ENCODE peak calls at places on chromosomes 12 and 14, in nine cellular contexts. One of them, this sample, is unnamed.
A peak's percentile ranks its signal among the peaks of the same experiment; 100 is the strongest.

GRCh38 chr12:88544991-88545684 is 35.1 kb downstream of the KITLG start:
- DNase-seq in effector memory CD4-positive, alpha-beta T cell: no peak
- DNase-seq in aorta: no peak
- DNase-seq in esophagus squamous epithelium: no peak
- DNase-seq in thoracic aorta: no peak
- DNase-seq in H1: no peak
- DNase-seq in OCI-LY7: no peak
- DNase-seq in tibial artery: no peak
- DNase-seq in mesendoderm: no peak
- DNase-seq in this sample: no peak

GRCh38 chr12:62640910-62641448 is 174.4 kb downstream of the MON2 start:
- DNase-seq in effector memory CD4-positive, alpha-beta T cell: no peak
- DNase-seq in aorta: no peak
- DNase-seq in esophagus squamous epithelium: no peak
- DNase-seq in thoracic aorta: no peak
- DNase-seq in H1: no peak
- DNase-seq in OCI-LY7: no peak
- DNase-seq in tibial artery: no peak
- DNase-seq in mesendoderm: peak; percentile 70
- DNase-seq in this sample: no peak

GRCh38 chr14:61153436-61153835 is 127.7 kb downstream of the TMEM30B start:
- DNase-seq in effector memory CD4-positive, alpha-beta T cell: no peak
- DNase-seq in aorta: no peak
- DNase-seq in esophagus squamous epithelium: no peak
- DNase-seq in thoracic aorta: no peak
- DNase-seq in H1: no peak
- DNase-seq in OCI-LY7: no peak
- DNase-seq in tibial artery: no peak
- DNase-seq in mesendoderm: peak; percentile 77
- DNase-seq in this sample: no peak

GRCh38 chr12:96208346-96208745 is 14.2 kb downstream of the ELK3 start:
- DNase-seq in effector memory CD4-positive, alpha-beta T cell: no peak
- DNase-seq in aorta: no peak
- DNase-seq in esophagus squamous epithelium: no peak
- DNase-seq in thoracic aorta: no peak
- DNase-seq in H1: no peak
- DNase-seq in OCI-LY7: no peak
- DNase-seq in tibial artery: no peak
- DNase-seq in mesendoderm: no peak
- DNase-seq in this sample: no peak

GRCh38 chr14:31243860-31244259 is 36.3 kb upstream of the HECTD1 start:
- DNase-seq in effector memory CD4-positive, alpha-beta T cell: no peak
- DNase-seq in aorta: no peak
- DNase-seq in esophagus squamous epithelium: no peak
- DNase-seq in thoracic aorta: no peak
- DNase-seq in H1: no peak
- DNase-seq in OCI-LY7: no peak
- DNase-seq in tibial artery: no peak
- DNase-seq in mesendoderm: peak; percentile 59
- DNase-seq in this sample: no peak

GRCh38 chr14:101564444-101564776 is 3.1 kb downstream of the DIO3 start:
- DNase-seq in effector memory CD4-positive, alpha-beta T cell: no peak
- DNase-seq in aorta: no peak
- DNase-seq in esophagus squamous epithelium: no peak
- DNase-seq in thoracic aorta: no peak
- DNase-seq in H1: no peak
- DNase-seq in OCI-LY7: no peak
- DNase-seq in tibial artery: no peak
- DNase-seq in mesendoderm: no peak
- DNase-seq in this sample: no peak

GRCh38 chr12:51421266-51421884 is 3.3 kb upstream of the SLC4A8 start:
- DNase-seq in effector memory CD4-positive, alpha-beta T cell: no peak
- DNase-seq in aorta: no peak
- DNase-seq in esophagus squamous epithelium: no peak
- DNase-seq in thoracic aorta: no peak
- DNase-seq in H1: peak; percentile 68
- DNase-seq in OCI-LY7: peak; percentile 64
- DNase-seq in tibial artery: no peak
- DNase-seq in mesendoderm: peak; percentile 85
- DNase-seq in this sample: no peak

GRCh38 chr12:93536766-93537515 is 35.5 kb upstream of the SOCS2 start:
- DNase-seq in effector memory CD4-positive, alpha-beta T cell: no peak
- DNase-seq in aorta: no peak
- DNase-seq in esophagus squamous epithelium: no peak
- DNase-seq in thoracic aorta: no peak
- DNase-seq in H1: no peak
- DNase-seq in OCI-LY7: peak; percentile 73
- DNase-seq in tibial artery: no peak
- DNase-seq in mesendoderm: no peak
- DNase-seq in this sample: peak; percentile 47

GRCh38 chr12:112843272-112843671 is 51.7 kb downstream of the RPH3A start:
- DNase-seq in effector memory CD4-positive, alpha-beta T cell: no peak
- DNase-seq in aorta: no peak
- DNase-seq in esophagus squamous epithelium: no peak
- DNase-seq in thoracic aorta: no peak
- DNase-seq in H1: no peak
- DNase-seq in OCI-LY7: no peak
- DNase-seq in tibial artery: no peak
- DNase-seq in mesendoderm: peak; percentile 88
- DNase-seq in this sample: no peak

GRCh38 chr14:92497391-92497790 is 16.2 kb upstream of the RIN3 start:
- DNase-seq in effector memory CD4-positive, alpha-beta T cell: no peak
- DNase-seq in aorta: no peak
- DNase-seq in esophagus squamous epithelium: no peak
- DNase-seq in thoracic aorta: no peak
- DNase-seq in H1: no peak
- DNase-seq in OCI-LY7: no peak
- DNase-seq in tibial artery: no peak
- DNase-seq in mesendoderm: no peak
- DNase-seq in this sample: no peak

GRCh38 chr12:120980800-120981368 is 2.5 kb downstream of the HNF1A start:
- DNase-seq in effector memory CD4-positive, alpha-beta T cell: no peak
- DNase-seq in aorta: no peak
- DNase-seq in esophagus squamous epithelium: no peak
- DNase-seq in thoracic aorta: no peak
- DNase-seq in H1: no peak
- DNase-seq in OCI-LY7: no peak
- DNase-seq in tibial artery: no peak
- DNase-seq in mesendoderm: no peak
- DNase-seq in this sample: no peak

GRCh38 chr12:120981407-120981921 is 3.1 kb downstream of the HNF1A start:
- DNase-seq in effector memory CD4-positive, alpha-beta T cell: no peak
- DNase-seq in aorta: no peak
- DNase-seq in esophagus squamous epithelium: no peak
- DNase-seq in thoracic aorta: no peak
- DNase-seq in H1: no peak
- DNase-seq in OCI-LY7: no peak
- DNase-seq in tibial artery: no peak
- DNase-seq in mesendoderm: no peak
- DNase-seq in this sample: no peak

GRCh38 chr12:120979220-120979861 is 998 bp downstream of the HNF1A start:
- DNase-seq in effector memory CD4-positive, alpha-beta T cell: no peak
- DNase-seq in aorta: no peak
- DNase-seq in esophagus squamous epithelium: no peak
- DNase-seq in thoracic aorta: no peak
- DNase-seq in H1: no peak
- DNase-seq in OCI-LY7: no peak
- DNase-seq in tibial artery: no peak
- DNase-seq in mesendoderm: no peak
- DNase-seq in this sample: no peak

GRCh38 chr12:120978296-120979219 is at the start of gene HNF1A:
- DNase-seq in effector memory CD4-positive, alpha-beta T cell: no peak
- DNase-seq in aorta: no peak
- DNase-seq in esophagus squamous epithelium: no peak
- DNase-seq in thoracic aorta: no peak
- DNase-seq in H1: no peak
- DNase-seq in OCI-LY7: no peak
- DNase-seq in tibial artery: no peak
- DNase-seq in mesendoderm: no peak
- DNase-seq in this sample: no peak

DNA sequence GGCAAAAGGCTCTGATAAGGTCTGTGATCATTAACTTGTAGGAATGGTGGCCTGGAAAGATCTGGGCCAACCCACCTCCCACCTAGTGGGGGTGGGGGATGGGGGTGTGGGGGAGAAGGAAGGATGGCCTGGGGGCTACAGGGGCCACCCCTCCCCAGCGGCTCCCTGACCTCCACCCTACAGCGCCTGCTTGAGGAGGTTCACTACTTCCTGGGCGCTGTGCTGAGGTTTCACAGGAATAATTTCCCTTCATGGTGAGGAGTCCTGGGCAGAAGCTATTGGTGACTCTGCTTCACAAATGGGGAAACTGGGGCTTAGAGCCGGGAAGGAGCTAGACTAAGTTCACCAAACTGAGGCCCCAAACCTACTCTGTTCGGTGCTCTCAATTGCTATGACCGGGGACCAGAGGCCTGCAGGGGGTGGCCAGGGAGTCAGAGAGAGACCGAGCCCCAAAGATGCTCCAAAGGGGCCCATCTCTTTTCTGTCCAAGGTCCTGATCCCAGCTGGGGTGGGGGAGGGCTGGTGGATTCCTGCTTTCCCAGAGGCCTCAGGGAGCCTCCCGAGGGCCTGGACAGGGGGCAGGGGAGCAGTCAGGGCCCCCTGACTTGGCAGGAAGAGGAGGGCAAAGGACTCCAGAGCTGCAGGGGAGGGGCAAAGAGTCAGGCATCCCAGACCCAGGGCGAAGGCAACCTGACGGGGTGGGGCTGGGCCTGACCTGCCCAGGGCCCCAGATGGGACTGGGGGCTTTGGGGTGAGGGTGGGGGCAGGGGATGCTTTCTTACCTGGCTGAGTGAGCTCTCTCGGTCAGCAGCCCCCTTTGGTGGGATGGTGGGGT is 1.7 kb downstream of the HNF1A start:
- DNase-seq in effector memory CD4-positive, alpha-beta T cell: no peak
- DNase-seq in aorta: no peak
- DNase-seq in esophagus squamous epithelium: no peak
- DNase-seq in thoracic aorta: no peak
- DNase-seq in H1: peak; percentile 69
- DNase-seq in OCI-LY7: no peak
- DNase-seq in tibial artery: no peak
- DNase-seq in mesendoderm: no peak
- DNase-seq in this sample: no peak
- H3K27ac ChIP-seq in effector memory CD4-positive, alpha-beta T cell: no peak overlapping the region
- H3K27ac ChIP-seq in aorta: no peak overlapping the region
- H3K27ac ChIP-seq in esophagus squamous epithelium: no peak overlapping the region
- H3K27ac ChIP-seq in thoracic aorta: no peak overlapping the region
- H3K27ac ChIP-seq in H1: no peak overlapping the region
- H3K27ac ChIP-seq in OCI-LY7: no peak overlapping the region
- H3K27ac ChIP-seq in tibial artery: no peak overlapping the region
- H3K27ac ChIP-seq in mesendoderm: no peak overlapping the region
- H3K27ac ChIP-seq in this sample: no peak overlapping the region

DNA sequence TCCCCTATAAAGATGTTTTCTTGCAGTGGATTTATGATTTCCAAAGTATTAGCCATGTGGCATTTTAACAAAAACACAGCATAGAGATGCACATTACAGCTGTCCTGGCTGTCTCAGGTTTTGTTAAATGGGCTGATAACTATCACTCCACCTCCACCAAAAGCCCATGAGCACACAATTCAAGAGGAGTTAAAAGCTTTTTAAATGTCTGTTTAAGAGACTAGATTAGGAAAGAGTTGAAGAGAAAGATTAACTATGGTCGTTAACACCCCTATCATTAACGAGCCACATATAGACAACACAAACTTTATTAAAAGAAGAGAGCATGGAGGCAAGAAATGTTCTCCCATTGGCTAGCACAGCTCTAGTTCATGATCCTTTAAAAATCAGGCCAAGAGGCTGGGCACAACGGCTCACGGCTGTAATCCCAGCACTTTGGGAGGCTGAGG is 14.5 kb downstream of the CBX5 start:
- DNase-seq in effector memory CD4-positive, alpha-beta T cell: no peak
- DNase-seq in aorta: no peak
- DNase-seq in esophagus squamous epithelium: no peak
- DNase-seq in thoracic aorta: no peak
- DNase-seq in H1: no peak
- DNase-seq in OCI-LY7: no peak
- DNase-seq in tibial artery: no peak
- DNase-seq in mesendoderm: no peak
- DNase-seq in this sample: no peak
- H3K27ac ChIP-seq in effector memory CD4-positive, alpha-beta T cell: no peak overlapping the region
- H3K27ac ChIP-seq in aorta: no peak overlapping the region
- H3K27ac ChIP-seq in esophagus squamous epithelium: no peak overlapping the region
- H3K27ac ChIP-seq in thoracic aorta: no peak overlapping the region
- H3K27ac ChIP-seq in H1: no peak overlapping the region
- H3K27ac ChIP-seq in OCI-LY7: no peak overlapping the region
- H3K27ac ChIP-seq in tibial artery: no peak overlapping the region
- H3K27ac ChIP-seq in mesendoderm: no peak overlapping the region
- H3K27ac ChIP-seq in this sample: no peak overlapping the region

DNA sequence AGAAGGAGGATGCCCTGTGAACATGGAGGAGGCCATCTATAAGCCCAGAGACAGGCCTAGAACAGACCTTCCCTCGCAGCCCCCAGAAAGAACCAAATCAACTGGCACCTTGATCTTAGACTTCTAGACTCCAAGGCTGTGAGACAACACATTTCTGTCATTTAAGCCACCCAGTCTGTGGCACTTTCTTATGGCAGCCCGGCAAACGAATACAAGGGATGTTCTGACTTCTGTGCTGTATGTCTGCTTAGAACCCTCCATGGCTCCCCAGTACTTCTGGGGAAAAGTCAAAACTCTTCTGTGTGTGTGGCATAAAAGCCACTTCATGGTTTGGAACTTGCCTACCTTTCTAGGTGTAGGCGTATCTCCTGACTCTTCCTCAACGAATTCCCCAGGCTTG is 42.9 kb downstream of the RBM19 start:
- DNase-seq in effector memory CD4-positive, alpha-beta T cell: no peak
- DNase-seq in aorta: no peak
- DNase-seq in esophagus squamous epithelium: no peak
- DNase-seq in thoracic aorta: no peak
- DNase-seq in H1: no peak
- DNase-seq in OCI-LY7: no peak
- DNase-seq in tibial artery: no peak
- DNase-seq in mesendoderm: no peak
- DNase-seq in this sample: no peak
- H3K27ac ChIP-seq in effector memory CD4-positive, alpha-beta T cell: no peak overlapping the region
- H3K27ac ChIP-seq in aorta: no peak overlapping the region
- H3K27ac ChIP-seq in esophagus squamous epithelium: no peak overlapping the region
- H3K27ac ChIP-seq in thoracic aorta: no peak overlapping the region
- H3K27ac ChIP-seq in H1: no peak overlapping the region
- H3K27ac ChIP-seq in OCI-LY7: no peak overlapping the region
- H3K27ac ChIP-seq in tibial artery: no peak overlapping the region
- H3K27ac ChIP-seq in mesendoderm: no peak overlapping the region
- H3K27ac ChIP-seq in this sample: no peak overlapping the region

DNA sequence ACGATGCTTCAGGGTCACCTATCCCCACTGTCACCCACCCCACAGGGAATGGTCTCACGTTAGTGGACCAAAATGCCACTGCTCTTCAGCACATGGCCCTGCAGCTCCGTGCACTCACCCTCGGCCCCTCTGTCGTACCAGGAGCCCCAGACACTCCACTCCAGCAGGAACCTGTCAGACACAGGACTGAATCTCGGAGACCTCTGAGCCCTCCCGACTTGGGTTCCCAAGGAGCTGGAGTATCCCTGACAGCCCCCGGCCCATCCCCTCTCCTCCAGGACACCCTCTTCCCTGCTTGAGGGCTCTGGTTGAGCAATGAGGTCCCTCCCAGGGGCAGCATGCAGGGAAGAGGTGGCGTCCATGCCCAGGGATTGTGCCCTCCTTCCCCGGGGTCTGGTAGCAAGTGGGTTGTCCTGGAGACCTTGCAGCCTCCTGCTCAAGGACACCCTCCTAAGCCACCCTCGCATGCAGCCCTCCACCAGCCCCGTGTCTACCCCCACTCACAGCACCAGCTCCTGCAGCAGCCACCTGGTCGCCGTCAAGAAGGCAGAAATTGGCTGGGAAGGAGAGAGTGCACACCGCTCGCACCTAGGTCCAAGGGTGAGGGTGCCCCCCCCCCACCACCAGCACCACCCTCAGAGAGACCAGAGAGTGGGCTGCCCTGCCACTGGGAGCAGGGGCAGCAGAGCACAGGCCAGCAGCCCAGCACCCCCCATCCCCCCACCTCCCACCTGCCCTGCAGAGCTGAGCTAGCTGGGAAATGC is 20.3 kb upstream of the LRTM2 start:
- DNase-seq in effector memory CD4-positive, alpha-beta T cell: no peak
- DNase-seq in aorta: no peak
- DNase-seq in esophagus squamous epithelium: no peak
- DNase-seq in thoracic aorta: no peak
- DNase-seq in H1: no peak
- DNase-seq in OCI-LY7: no peak
- DNase-seq in tibial artery: no peak
- DNase-seq in mesendoderm: no peak
- DNase-seq in this sample: no peak
- H3K27ac ChIP-seq in effector memory CD4-positive, alpha-beta T cell: no peak overlapping the region
- H3K27ac ChIP-seq in aorta: no peak overlapping the region
- H3K27ac ChIP-seq in esophagus squamous epithelium: no peak overlapping the region
- H3K27ac ChIP-seq in thoracic aorta: no peak overlapping the region
- H3K27ac ChIP-seq in H1: no peak overlapping the region
- H3K27ac ChIP-seq in OCI-LY7: no peak overlapping the region
- H3K27ac ChIP-seq in tibial artery: no peak overlapping the region
- H3K27ac ChIP-seq in mesendoderm: no peak overlapping the region
- H3K27ac ChIP-seq in this sample: no peak overlapping the region